ENCODE peak calls at places on chromosomes 4 and X, in four cellular contexts. N is tibial nerve, K is GM12865, E is uterus. Y is an unnamed sample.

GRCh38 chr4:74933562-74934015 is 673 bp downstream of the PARM1 start:
- DNase-seq in E (peak), K (peak), N (no peak), Y (no peak)

GRCh38 chr4:142278663-142279062 is 567.4 kb downstream of the INPP4B start:
- DNase-seq in K (peak), N (no peak), E (no peak), Y (no peak)

GRCh38 chrX:24482823-24483410 is 17.8 kb downstream of the PDK3 start:
- DNase-seq in E (no peak), K (no peak), N (no peak), Y (no peak)

GRCh38 chr4:173801876-173802713 is 272.1 kb upstream of the HAND2 start:
- DNase-seq in K (no peak), N (no peak), E (no peak), Y (no peak)

GRCh38 chr4:123479944-123480343 is 83.3 kb downstream of the SPRY1 start:
- DNase-seq in K (no peak), N (no peak), E (no peak), Y (no peak)

GRCh38 chr4:173371292-173372192 is 788 bp downstream of the SAP30 start:
- DNase-seq in N (peak), K (peak), E (peak), Y (peak)

GRCh38 chrX:20231598-20231997 is 35.1 kb downstream of the RPS6KA3 start:
- DNase-seq in E (no peak), N (no peak), K (no peak), Y (no peak)

GRCh38 chr4:120331486-120332281 is 265.0 kb upstream of the MAD2L1 start:
- DNase-seq in K (no peak), N (no peak), E (no peak), Y (no peak)

GRCh38 chr4:158621729-158622128 is 50.0 kb downstream of the C4orf46 start:
- DNase-seq in N (no peak), K (no peak), E (no peak), Y (no peak)

GRCh38 chrX:10549280-10549679 is 71.1 kb downstream of the MID1 start:
- DNase-seq in E (no peak), K (no peak), N (no peak), Y (no peak)

GRCh38 chr4:11354531-11354930 is 74.2 kb downstream of the HS3ST1 start:
- DNase-seq in E (no peak), K (no peak), N (no peak), Y (no peak)

GRCh38 chr4:158996669-158997074 is 106.2 kb upstream of the RAPGEF2 start:
- DNase-seq in N (no peak), E (no peak), K (no peak), Y (no peak)

GRCh38 chrX:2451456-2452316 is 49.1 kb downstream of the DHRSX start:
- DNase-seq in K (no peak), N (no peak), E (no peak), Y (no peak)

GRCh38 chr4:179112441-179113170 is 1670.4 kb upstream of the AGA start:
- DNase-seq in K (no peak), E (no peak), N (no peak), Y (no peak)

GRCh38 chr4:184541918-184542317 is 67.6 kb upstream of the IRF2 start:
- DNase-seq in N (no peak), K (no peak), E (no peak), Y (no peak)

GRCh38 chrX:104156630-104157529 is at the start of gene SLC25A53:
- DNase-seq in E (peak), N (peak), K (peak), Y (peak)

GRCh38 chr4:135243960-135244561 is 1042.5 kb upstream of the PABPC4L start:
- DNase-seq in N (no peak), K (no peak), E (no peak), Y (no peak)

GRCh38 chrX:73577368-73577767 is 14.4 kb downstream of the CHIC1 start:
- DNase-seq in E (no peak), N (no peak), K (no peak), Y (no peak)

GRCh38 chrX:126165401-126165720 is 728 bp downstream of the DCAF12L2 start:
- DNase-seq in N (no peak), E (no peak), K (no peak), Y (no peak)

GRCh38 chrX:91108761-91109160 is 325.9 kb upstream of the PABPC5 start:
- DNase-seq in E (no peak), N (no peak), K (no peak), Y (no peak)

GRCh38 chr4:7381890-7382633 is 52.7 kb downstream of the PSAPL1 start:
- DNase-seq in E (peak), K (no peak), N (no peak), Y (peak)

GRCh38 chrX:95291561-95291960 is 1393.1 kb upstream of the DIAPH2 start:
- DNase-seq in E (no peak), K (no peak), N (no peak), Y (no peak)

GRCh38 chrX:153946910-153947769 is 2.7 kb upstream of the RENBP start:
- DNase-seq in E (peak), N (peak), K (peak), Y (no peak)

GRCh38 chr4:83605216-83605615 is 69.3 kb downstream of the GPAT3 start:
- DNase-seq in N (no peak), K (no peak), E (no peak), Y (no peak)

GRCh38 chrX:25034889-25035288 is 19.1 kb upstream of the ARX start:
- DNase-seq in N (no peak), E (no peak), K (no peak), Y (no peak)

DNA sequence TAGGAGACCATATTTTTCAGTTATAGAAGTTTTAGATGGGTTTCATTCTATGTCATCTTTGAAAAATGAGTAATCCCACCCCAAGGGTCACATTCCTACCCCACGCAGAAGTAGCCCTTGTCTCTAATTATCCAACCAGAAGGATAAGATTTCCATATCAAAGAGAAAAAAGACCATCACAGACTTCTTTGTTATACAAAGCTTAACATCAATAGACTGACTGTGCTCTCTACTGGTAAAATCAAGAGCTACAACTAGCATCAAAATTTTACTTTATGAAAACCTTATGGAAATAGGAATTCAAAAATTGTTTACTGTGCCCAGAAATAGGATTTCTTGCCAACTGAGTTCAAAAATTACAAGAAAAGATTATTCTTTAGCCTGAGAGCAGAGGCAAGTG is 24.9 kb downstream of the TNMD start:
- DNase-seq in N (no peak), K (no peak), E (no peak), Y (no peak)
- H3K4me3 ChIP-seq in N (no peak), K (no peak), E (no peak), Y (no peak)

GRCh38 chr4:73668806-73669205 is 48.6 kb upstream of the RASSF6 start:
- DNase-seq in N (no peak), E (no peak), K (no peak), Y (no peak)

GRCh38 chr4:73674451-73674919 is 54.2 kb upstream of the RASSF6 start:
- DNase-seq in N (no peak), K (no peak), E (no peak), Y (no peak)

GRCh38 chr4:73673286-73673685 is 53.0 kb upstream of the RASSF6 start:
- DNase-seq in E (no peak), N (no peak), K (no peak), Y (no peak)

GRCh38 chr4:73664470-73664869 is 44.2 kb upstream of the RASSF6 start:
- DNase-seq in K (no peak), E (no peak), N (no peak), Y (no peak)

DNA sequence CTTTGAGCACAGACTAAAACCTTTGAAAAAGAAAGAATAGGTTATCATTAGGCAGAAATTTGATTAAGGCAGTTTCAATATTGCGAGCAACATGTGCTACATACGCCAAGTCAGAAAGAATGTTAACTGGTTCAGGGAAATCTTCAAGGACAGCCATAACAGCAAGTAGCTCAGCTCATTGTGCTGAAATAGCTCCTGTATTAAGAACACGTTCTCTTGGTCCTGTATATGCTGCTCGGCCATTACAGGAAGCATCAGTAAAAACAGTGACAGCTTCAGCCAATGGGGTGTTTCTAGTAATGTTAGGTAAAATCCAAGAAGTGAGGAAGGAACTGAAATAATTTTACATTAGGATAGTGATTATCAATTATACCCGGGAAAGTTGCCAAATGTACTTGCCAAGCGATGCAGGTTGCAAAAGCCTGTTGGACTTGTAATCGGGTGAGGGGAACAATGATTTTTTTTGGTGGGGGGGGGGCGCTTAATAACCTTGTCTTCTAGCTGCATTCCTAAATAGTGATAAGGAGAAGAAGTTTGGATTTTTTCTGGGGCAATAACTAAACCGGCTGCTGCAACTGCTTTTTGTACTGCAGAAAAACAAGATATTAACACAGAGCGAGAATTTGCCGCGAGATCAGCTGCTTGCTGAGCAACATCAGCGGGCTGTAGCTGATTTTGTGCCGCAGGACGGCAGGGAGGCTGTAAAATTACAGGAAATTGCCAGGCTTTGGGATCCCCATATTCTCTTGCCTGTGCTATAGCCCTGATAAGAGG is 49.4 kb upstream of the RASSF6 start:
- DNase-seq in N (no peak), K (no peak), E (no peak), Y (no peak)
- H3K4me3 ChIP-seq in N (no peak), K (no peak), E (peak), Y (no peak)

GRCh38 chr4:55176497-55176896 is 51.1 kb upstream of the KDR start:
- DNase-seq in E (no peak), N (no peak), K (no peak), Y (no peak)
- H3K4me3 ChIP-seq in E (no peak), N (no peak), K (no peak), Y (no peak)

DNA sequence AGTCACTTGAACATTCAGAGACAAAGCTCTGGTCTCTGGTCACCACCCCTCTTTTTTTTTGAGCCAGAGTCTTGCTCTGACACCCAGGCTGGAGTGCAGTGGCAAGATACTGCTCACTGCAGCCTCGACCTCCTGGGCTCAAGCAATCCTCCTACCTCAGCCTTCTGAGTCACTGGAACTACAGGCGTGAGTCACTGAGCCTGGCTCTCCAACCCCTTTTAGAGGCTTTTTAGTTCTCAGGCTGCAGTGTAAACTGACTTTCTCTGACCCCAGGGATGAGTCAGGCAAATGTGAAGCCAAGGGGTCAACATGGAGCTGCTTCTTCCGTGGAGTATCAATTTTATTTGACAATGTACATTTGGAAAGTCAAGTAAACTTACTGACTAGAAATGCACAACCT is 229.2 kb downstream of the PTTG2 start:
- DNase-seq in N (no peak), K (no peak), E (no peak), Y (no peak)
- H3K4me3 ChIP-seq in N (no peak), K (no peak), E (no peak), Y (no peak)

GRCh38 chr4:138681000-138681604 is 334.5 kb upstream of the NOCT start:
- DNase-seq in K (peak), E (peak), N (peak), Y (peak)
- H3K4me3 ChIP-seq in K (no peak), E (no peak), N (no peak), Y (no peak)

GRCh38 chrX:137565318-137565904 is 516 bp upstream of the ZIC3 start:
- DNase-seq in E (no peak), K (no peak), N (no peak), Y (no peak)
- H3K4me3 ChIP-seq in E (peak), K (no peak), N (peak), Y (peak)